ENCODE peak calls at places on chromosomes 4 and X, in six cellular contexts. X is DMS 273 treated with DMSO at 0.1 percent for 48 hours; D is left ventricle myocardium superior; J is stimulated activated effector memory CD8-positive, alpha-beta T cell treated with anti-CD3 and anti-CD28 coated beads, Interleukin-12 subunit alpha, Interleukin-12 subunit beta, amount 100 ng/mL, for 72 hours; L is lower lobe of right lung; Y is endothelial cell. Q is an unnamed sample.

GRCh38 chrX:111445485-111445884 is 33.5 kb upstream of the DCX start:
- DNase-seq in Y (peak; percentile 2), D (no peak), L (no peak), J (no peak), X (peak; percentile 36), Q (no peak)

GRCh38 chr4:1579834-1580686 is 104.1 kb downstream of the FAM53A start:
- DNase-seq in X (no peak), D (peak; percentile 93), Y (peak; percentile 90), L (peak; percentile 96), J (peak; percentile 98), Q (peak; percentile 84)

GRCh38 chr4:77600521-77601451 is 4.8 kb upstream of the CXCL13 start:
- DNase-seq in J (no peak), Y (peak; percentile 19), L (no peak), X (no peak), D (no peak), Q (no peak)

GRCh38 chr4:139589619-139590018 is 33.6 kb upstream of the SETD7 start:
- DNase-seq in J (no peak), Y (no peak), L (no peak), X (no peak), D (no peak), Q (no peak)

GRCh38 chrX:44338361-44338760 is 5.1 kb downstream of the EFHC2 start:
- DNase-seq in L (no peak), Y (no peak), J (no peak), D (no peak), X (no peak), Q (no peak)

GRCh38 chrX:9340619-9341304 is 124.1 kb upstream of the TBL1X start:
- DNase-seq in Y (no peak), L (no peak), J (peak; percentile 49), D (peak; percentile 37), X (peak; percentile 30), Q (no peak)

GRCh38 chrX:119272882-119273806 is 37.1 kb downstream of the PGRMC1 start:
- DNase-seq in Y (peak; percentile 66), D (peak; percentile 62), L (peak; percentile 52), J (peak; percentile 57), X (no peak), Q (peak; percentile 52)

GRCh38 chr4:154024097-154024496 is 235.2 kb upstream of the SFRP2 start:
- DNase-seq in D (no peak), X (no peak), Y (peak; percentile 36), J (no peak), L (no peak), Q (no peak)

GRCh38 chr4:7960017-7960789 is 20.5 kb upstream of the AFAP1 start:
- DNase-seq in D (no peak), X (no peak), Y (no peak), J (no peak), L (no peak), Q (no peak)

GRCh38 chr4:915041-915474 is 17.1 kb downstream of the GAK start:
- DNase-seq in D (no peak), L (peak; percentile 55), Y (no peak), J (no peak), X (no peak), Q (peak; percentile 51)

GRCh38 chrX:68077378-68077777 is 355.9 kb downstream of the OPHN1 start:
- DNase-seq in J (no peak), L (no peak), D (no peak), X (no peak), Y (no peak), Q (no peak)

GRCh38 chrX:23494741-23495140 is 160.1 kb downstream of the PTCHD1 start:
- DNase-seq in D (no peak), L (no peak), X (no peak), Y (no peak), J (no peak), Q (no peak)

GRCh38 chrX:153684447-153685178 is 3.1 kb upstream of the SLC6A8 start:
- DNase-seq in Y (no peak), L (no peak), J (no peak), X (no peak), D (no peak), Q (no peak)

GRCh38 chr4:168848977-168849687 is 160.9 kb downstream of the CBR4 start:
- DNase-seq in X (no peak), D (no peak), J (no peak), L (no peak), Y (no peak), Q (no peak)

GRCh38 chrX:45767021-45767491 is 566.4 kb upstream of the DIPK2B start:
- DNase-seq in D (no peak), X (no peak), L (no peak), J (no peak), Y (no peak), Q (no peak)

GRCh38 chrX:31185884-31186283 is 114.0 kb upstream of the FTHL17 start:
- DNase-seq in L (no peak), D (no peak), X (no peak), Y (no peak), J (no peak), Q (no peak)

GRCh38 chr4:791866-792630 is 33.9 kb downstream of the CPLX1 start:
- DNase-seq in L (peak; percentile 60), X (no peak), J (peak; percentile 58), D (no peak), Y (no peak), Q (peak; percentile 75)

GRCh38 chrX:13287816-13288215 is 32.0 kb downstream of the ATXN3L start:
- DNase-seq in J (no peak), Y (no peak), D (no peak), X (no peak), L (no peak), Q (no peak)

GRCh38 chr4:1790005-1790404 is 3.1 kb upstream of the FGFR3 start:
- DNase-seq in D (no peak), L (no peak), X (no peak), Y (no peak), J (no peak), Q (no peak)

GRCh38 chrX:82208976-82209375 is 1007.1 kb downstream of the SH3BGRL start:
- DNase-seq in J (no peak), D (no peak), X (no peak), L (no peak), Y (no peak), Q (no peak)

GRCh38 chr4:23972202-23972601 is 82.4 kb upstream of the PPARGC1A start:
- DNase-seq in D (no peak), L (no peak), J (no peak), Y (no peak), X (no peak), Q (no peak)

GRCh38 chr4:72567821-72568620 is 1.0 kb downstream of the ADAMTS3 start:
- DNase-seq in D (peak; percentile 60), L (peak; percentile 78), J (no peak), X (no peak), Y (peak; percentile 83), Q (peak; percentile 44)